ENCODE peak calls at places on chromosomes 12 and 14, in ten cellular contexts. J is A673, I is transverse colon, A is ascending aorta, V is fibroblast of the aortic adventitia, U is dorsolateral prefrontal cortex, H is AG10803, D is foreskin fibroblast, G is neural progenitor cell, W is heart left ventricle. K is an unnamed sample.

GRCh38 chr12:48943221-48943620 is 14.1 kb downstream of the ARF3 start:
- DNase-seq in J (no peak), U (no peak), D (no peak), I (no peak), W (no peak), H (no peak), A (no peak), V (no peak), G (no peak), K (no peak)

GRCh38 chr12:120470150-120470817 is 736 bp upstream of the SRSF9 start:
- DNase-seq in G (peak; percentile 59), D (peak; percentile 45), J (peak; percentile 28), U (no peak), A (no peak), W (no peak), H (peak; percentile 16), I (no peak), V (peak; percentile 37), K (no peak)

GRCh38 chr14:94124582-94125377 is 4.6 kb downstream of the IFI27L2 start:
- DNase-seq in W (no peak), V (no peak), A (no peak), H (no peak), U (no peak), I (no peak), J (no peak), G (no peak), D (no peak), K (no peak)

GRCh38 chr14:73743431-73743931 is 29.3 kb upstream of the PNMA1 start:
- DNase-seq in A (no peak), G (no peak), I (peak; percentile 75), H (peak; percentile 44), J (no peak), U (no peak), D (peak; percentile 62), W (peak; percentile 67), V (no peak), K (peak; percentile 76)

GRCh38 chr12:66674495-66675122 is 4.3 kb downstream of the GRIP1 start:
- DNase-seq in G (no peak), V (no peak), I (no peak), J (no peak), H (no peak), W (no peak), D (no peak), A (no peak), U (no peak), K (no peak)

GRCh38 chr14:44652640-44653039 is 145.6 kb upstream of the FSCB start:
- DNase-seq in A (no peak), V (no peak), H (no peak), J (no peak), D (no peak), W (no peak), I (no peak), U (no peak), G (no peak), K (no peak)

GRCh38 chr12:45703942-45704341 is 25.6 kb upstream of the ARID2 start:
- DNase-seq in G (no peak), V (peak; percentile 7), D (peak; percentile 70), W (no peak), I (no peak), A (no peak), U (no peak), J (no peak), H (no peak), K (no peak)

GRCh38 chr12:91920276-91920675 is 225.4 kb downstream of the BTG1 start:
- DNase-seq in D (peak; percentile 75), G (no peak), V (peak; percentile 26), W (no peak), J (no peak), A (no peak), I (no peak), U (no peak), H (peak; percentile 53), K (no peak)

GRCh38 chr12:108629824-108630476 is 3.7 kb downstream of the SELPLG start:
- DNase-seq in V (peak; percentile 86), I (no peak), W (peak; percentile 28), D (peak; percentile 94), H (peak; percentile 81), G (no peak), U (no peak), A (no peak), J (no peak), K (peak; percentile 84)

GRCh38 chr14:91127411-91127810 is 13.5 kb downstream of the DGLUCY start:
- DNase-seq in I (peak; percentile 84), W (peak; percentile 58), V (no peak), D (no peak), A (no peak), H (no peak), U (no peak), J (no peak), G (no peak), K (no peak)

GRCh38 chr12:32115404-32116104 is 8.9 kb downstream of the BICD1 start:
- DNase-seq in V (peak; percentile 99), U (peak; percentile 54), D (peak; percentile 99), A (peak; percentile 74), I (peak; percentile 63), J (peak; percentile 64), H (peak; percentile 99), W (peak; percentile 85), G (no peak), K (no peak)

GRCh38 chr14:97458302-97459137 is 661.3 kb downstream of the VRK1 start:
- DNase-seq in W (peak; percentile 8), D (no peak), A (no peak), I (peak; percentile 28), J (peak; percentile 95), H (peak; percentile 3), G (peak; percentile 57), U (peak; percentile 30), V (no peak), K (peak; percentile 79)

GRCh38 chr14:57732886-57733285 is 133.0 kb downstream of the SLC35F4 start:
- DNase-seq in A (no peak), W (no peak), U (no peak), I (no peak), G (no peak), J (peak; percentile 70), H (peak; percentile 3), D (peak; percentile 26), V (peak; percentile 65), K (no peak)

GRCh38 chr12:110355080-110355479 is 48.4 kb downstream of the ANAPC7 start:
- DNase-seq in H (no peak), W (no peak), G (peak; percentile 65), J (peak; percentile 43), A (no peak), V (no peak), U (no peak), I (no peak), D (peak; percentile 34), K (no peak)

DNA sequence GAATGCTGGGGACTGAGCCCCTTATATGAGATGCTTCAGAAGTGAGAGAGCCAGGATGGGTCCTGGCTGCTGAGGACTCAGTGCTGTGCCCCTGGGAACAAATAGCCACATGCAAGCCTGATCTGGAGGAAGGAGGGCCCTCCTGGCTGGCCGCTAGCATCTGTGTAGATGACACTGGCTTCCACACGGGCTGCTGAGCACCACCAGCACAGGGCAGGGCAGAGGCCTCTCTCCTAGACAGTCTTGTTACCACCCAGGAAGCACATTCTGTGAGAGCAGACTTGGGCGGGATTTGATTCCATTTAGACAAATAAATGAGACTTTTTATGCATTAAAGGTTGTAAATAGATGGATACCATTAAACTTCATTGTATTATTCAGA is 48.0 kb downstream of the ZNF664 start:
- DNase-seq in G (no peak), U (no peak), V (no peak), A (no peak), J (no peak), I (no peak), D (peak; percentile 20), W (no peak), H (no peak), K (no peak)
- H3K4me3 ChIP-seq in G (no peak overlapping the region), U (no peak overlapping the region), V (no peak overlapping the region), A (no peak overlapping the region), J (no peak overlapping the region), I (no peak overlapping the region), D (no peak overlapping the region), W (no peak overlapping the region), H (no peak overlapping the region), K (no peak overlapping the region)

DNA sequence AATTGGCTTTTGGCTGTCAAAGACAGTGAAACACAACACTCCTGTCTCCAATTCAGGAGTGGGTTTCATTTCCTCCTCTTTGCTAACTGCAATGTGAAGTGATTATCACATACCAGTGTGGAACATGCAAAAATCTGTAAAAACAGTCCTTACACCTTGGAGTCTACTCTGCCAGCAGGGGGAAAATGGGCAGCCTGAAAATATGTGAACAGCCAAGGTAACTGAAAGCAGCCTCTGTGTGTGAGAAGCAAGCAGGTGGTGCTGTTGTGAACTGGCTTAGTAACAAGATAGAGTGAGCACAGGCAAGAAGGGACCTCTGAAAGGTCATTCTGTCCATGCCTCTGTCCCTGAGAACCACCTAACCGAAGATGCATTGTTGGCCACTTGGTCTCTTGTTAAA is 6.0 kb downstream of the PRMT8 start:
- DNase-seq in J (no peak), A (no peak), D (no peak), I (no peak), G (peak; percentile 40), H (no peak), W (no peak), U (no peak), V (no peak), K (no peak)
- TF ChIP-seq CTCF in J (no peak), A (no peak), D (no peak), I (no peak), G (peak; percentile 44), H (no peak), W (no peak), U (peak; percentile 35), V (no peak), K (no peak)

GRCh38 chr12:77999074-77999715 is 168.5 kb downstream of the NAV3 start:
- DNase-seq in G (no peak), J (no peak), D (no peak), U (no peak), W (no peak), A (no peak), I (no peak), H (no peak), V (no peak), K (no peak)
- H3K4me3 ChIP-seq in G (no peak overlapping the region), J (no peak overlapping the region), D (no peak overlapping the region), U (no peak overlapping the region), W (no peak overlapping the region), A (no peak overlapping the region), I (no peak overlapping the region), H (no peak overlapping the region), V (no peak overlapping the region), K (no peak overlapping the region)

GRCh38 chr12:103503546-103504480 is 8.0 kb upstream of the C12orf42 start:
- DNase-seq in D (no peak), W (no peak), I (peak; percentile 37), G (peak; percentile 57), U (no peak), J (peak; percentile 22), A (no peak), H (no peak), V (no peak), K (peak; percentile 78)
- TF ChIP-seq CTCF in D (no peak), W (no peak), I (peak; percentile 41), G (peak; percentile 64), U (peak; percentile 31), J (peak; percentile 51), A (peak; percentile 18), H (peak; percentile 2), V (no peak), K (peak; percentile 61)

GRCh38 chr14:105529506-105530445 is 3.4 kb downstream of the TMEM121 start:
- DNase-seq in U (peak; percentile 26), J (no peak), H (no peak), D (no peak), A (no peak), I (peak; percentile 20), W (peak; percentile 61), G (no peak), V (no peak), K (no peak)
- H3K4me3 ChIP-seq in U (no peak overlapping the region), J (no peak overlapping the region), H (no peak overlapping the region), D (no peak overlapping the region), A (peak overlapping the region; percentile 91), I (no peak overlapping the region), W (peak overlapping the region; percentile 77), G (no peak overlapping the region), V (no peak overlapping the region), K (peak overlapping the region; percentile 63)